ENCODE peak calls at places on chromosomes 6 and 20, in seven cellular contexts. One of them, this sample, is unnamed.
A peak's percentile ranks its signal among the peaks of the same experiment; 100 is the strongest.

GRCh38 chr6:119129148-119129967 is 50.9 kb upstream of the FAM184A start:
- DNase-seq in upper lobe of right lung: no peak
- DNase-seq in left ventricle myocardium inferior: no peak
- DNase-seq in H9: peak; percentile 42
- DNase-seq in sigmoid colon: no peak
- DNase-seq in heart left ventricle: no peak
- DNase-seq in SJSA1: peak; percentile 59
- DNase-seq in this sample: peak; percentile 39

GRCh38 chr20:11902264-11902663 is 15.4 kb upstream of the BTBD3 start:
- DNase-seq in sigmoid colon: no peak
- DNase-seq in heart left ventricle: no peak
- DNase-seq in left ventricle myocardium inferior: no peak
- DNase-seq in H9: no peak
- DNase-seq in SJSA1: peak; percentile 31
- DNase-seq in upper lobe of right lung: no peak
- DNase-seq in this sample: no peak

GRCh38 chr20:41654884-41655283 is 36.7 kb upstream of the CHD6 start:
- DNase-seq in sigmoid colon: no peak
- DNase-seq in SJSA1: no peak
- DNase-seq in left ventricle myocardium inferior: no peak
- DNase-seq in heart left ventricle: no peak
- DNase-seq in upper lobe of right lung: no peak
- DNase-seq in H9: peak; percentile 63
- DNase-seq in this sample: no peak

GRCh38 chr6:51292659-51293058 is 474.0 kb downstream of the TFAP2B start:
- DNase-seq in left ventricle myocardium inferior: no peak
- DNase-seq in heart left ventricle: no peak
- DNase-seq in SJSA1: peak; percentile 61
- DNase-seq in sigmoid colon: no peak
- DNase-seq in upper lobe of right lung: no peak
- DNase-seq in H9: no peak
- DNase-seq in this sample: no peak

GRCh38 chr6:41475737-41476357 is 70.3 kb upstream of the FOXP4 start:
- DNase-seq in left ventricle myocardium inferior: no peak
- DNase-seq in heart left ventricle: no peak
- DNase-seq in H9: no peak
- DNase-seq in SJSA1: no peak
- DNase-seq in upper lobe of right lung: no peak
- DNase-seq in sigmoid colon: no peak
- DNase-seq in this sample: no peak

GRCh38 chr20:1879369-1879768 is 15.8 kb upstream of the SIRPA start:
- DNase-seq in upper lobe of right lung: no peak
- DNase-seq in SJSA1: no peak
- DNase-seq in heart left ventricle: no peak
- DNase-seq in sigmoid colon: no peak
- DNase-seq in left ventricle myocardium inferior: no peak
- DNase-seq in H9: no peak
- DNase-seq in this sample: no peak

GRCh38 chr20:48275325-48275724 is 490.0 kb upstream of the SULF2 start:
- DNase-seq in sigmoid colon: no peak
- DNase-seq in H9: no peak
- DNase-seq in upper lobe of right lung: no peak
- DNase-seq in SJSA1: no peak
- DNase-seq in left ventricle myocardium inferior: no peak
- DNase-seq in heart left ventricle: no peak
- DNase-seq in this sample: no peak

GRCh38 chr6:135251964-135252429 is 70.9 kb downstream of the MYB start:
- DNase-seq in left ventricle myocardium inferior: no peak
- DNase-seq in SJSA1: no peak
- DNase-seq in sigmoid colon: no peak
- DNase-seq in upper lobe of right lung: no peak
- DNase-seq in H9: no peak
- DNase-seq in heart left ventricle: no peak
- DNase-seq in this sample: no peak

GRCh38 chr20:1818247-1818840 is 76.9 kb upstream of the SIRPA start:
- DNase-seq in left ventricle myocardium inferior: no peak
- DNase-seq in H9: no peak
- DNase-seq in upper lobe of right lung: no peak
- DNase-seq in heart left ventricle: no peak
- DNase-seq in SJSA1: no peak
- DNase-seq in sigmoid colon: no peak
- DNase-seq in this sample: no peak

GRCh38 chr20:39070484-39071231 is 108.5 kb downstream of the DHX35 start:
- DNase-seq in SJSA1: no peak
- DNase-seq in heart left ventricle: no peak
- DNase-seq in H9: no peak
- DNase-seq in sigmoid colon: no peak
- DNase-seq in upper lobe of right lung: no peak
- DNase-seq in left ventricle myocardium inferior: no peak
- DNase-seq in this sample: no peak

GRCh38 chr6:137277971-137278602 is 58.9 kb upstream of the IFNGR1 start:
- DNase-seq in SJSA1: peak; percentile 81
- DNase-seq in left ventricle myocardium inferior: no peak
- DNase-seq in sigmoid colon: no peak
- DNase-seq in upper lobe of right lung: no peak
- DNase-seq in heart left ventricle: no peak
- DNase-seq in H9: peak; percentile 58
- DNase-seq in this sample: no peak

GRCh38 chr6:89925826-89926225 is 31.6 kb downstream of the GJA10 start:
- DNase-seq in H9: no peak
- DNase-seq in heart left ventricle: no peak
- DNase-seq in left ventricle myocardium inferior: no peak
- DNase-seq in sigmoid colon: no peak
- DNase-seq in upper lobe of right lung: no peak
- DNase-seq in SJSA1: no peak
- DNase-seq in this sample: no peak

GRCh38 chr6:16130932-16131387 is 2.1 kb downstream of the MYLIP start:
- DNase-seq in heart left ventricle: no peak
- DNase-seq in SJSA1: peak; percentile 55
- DNase-seq in sigmoid colon: no peak
- DNase-seq in left ventricle myocardium inferior: no peak
- DNase-seq in H9: no peak
- DNase-seq in upper lobe of right lung: no peak
- DNase-seq in this sample: peak; percentile 18

GRCh38 chr20:52405417-52405816 is 213.8 kb upstream of the ZFP64 start:
- DNase-seq in heart left ventricle: no peak
- DNase-seq in upper lobe of right lung: no peak
- DNase-seq in H9: no peak
- DNase-seq in sigmoid colon: no peak
- DNase-seq in SJSA1: no peak
- DNase-seq in left ventricle myocardium inferior: no peak
- DNase-seq in this sample: no peak

GRCh38 chr20:38173237-38174156 is 8.4 kb upstream of the TGM2 start:
- DNase-seq in left ventricle myocardium inferior: peak; percentile 46
- DNase-seq in SJSA1: peak; percentile 70
- DNase-seq in heart left ventricle: no peak
- DNase-seq in H9: no peak
- DNase-seq in sigmoid colon: peak; percentile 67
- DNase-seq in upper lobe of right lung: peak; percentile 61
- DNase-seq in this sample: no peak

GRCh38 chr6:146901940-146902816 is 302.0 kb upstream of the STXBP5 start:
- DNase-seq in H9: no peak
- DNase-seq in upper lobe of right lung: no peak
- DNase-seq in SJSA1: no peak
- DNase-seq in sigmoid colon: no peak
- DNase-seq in left ventricle myocardium inferior: no peak
- DNase-seq in heart left ventricle: no peak
- DNase-seq in this sample: no peak

GRCh38 chr6:9581155-9581554 is 833.7 kb downstream of the TFAP2A start:
- DNase-seq in H9: no peak
- DNase-seq in heart left ventricle: no peak
- DNase-seq in left ventricle myocardium inferior: no peak
- DNase-seq in sigmoid colon: no peak
- DNase-seq in SJSA1: no peak
- DNase-seq in upper lobe of right lung: no peak
- DNase-seq in this sample: no peak
- H3K27ac ChIP-seq in H9: no peak overlapping the region
- H3K27ac ChIP-seq in heart left ventricle: no peak overlapping the region
- H3K27ac ChIP-seq in left ventricle myocardium inferior: no peak overlapping the region
- H3K27ac ChIP-seq in sigmoid colon: no peak overlapping the region
- H3K27ac ChIP-seq in SJSA1: no peak overlapping the region
- H3K27ac ChIP-seq in upper lobe of right lung: no peak overlapping the region
- H3K27ac ChIP-seq in this sample: no peak overlapping the region

GRCh38 chr6:38264605-38265004 is 375.1 kb downstream of the BTBD9 start:
- DNase-seq in heart left ventricle: no peak
- DNase-seq in H9: peak; percentile 36
- DNase-seq in SJSA1: no peak
- DNase-seq in left ventricle myocardium inferior: no peak
- DNase-seq in upper lobe of right lung: no peak
- DNase-seq in sigmoid colon: no peak
- DNase-seq in this sample: no peak
- H3K4me1 ChIP-seq in heart left ventricle: peaks cover 26% of the 10 kb centered on the region
- H3K4me1 ChIP-seq in H9: peaks cover 16% of the 10 kb centered on the region
- H3K4me1 ChIP-seq in SJSA1: peaks cover 65% of the 10 kb centered on the region
- H3K4me1 ChIP-seq in left ventricle myocardium inferior: peaks cover 43% of the 10 kb centered on the region
- H3K4me1 ChIP-seq in upper lobe of right lung: no peaks in the 10 kb centered on the region
- H3K4me1 ChIP-seq in sigmoid colon: peaks cover 22% of the 10 kb centered on the region
- H3K4me1 ChIP-seq in this sample: peaks cover 2% of the 10 kb centered on the region

GRCh38 chr6:18491303-18492090 is 104.3 kb downstream of the RNF144B start:
- DNase-seq in heart left ventricle: no peak
- DNase-seq in sigmoid colon: no peak
- DNase-seq in upper lobe of right lung: no peak
- DNase-seq in H9: no peak
- DNase-seq in SJSA1: peak; percentile 96
- DNase-seq in left ventricle myocardium inferior: no peak
- DNase-seq in this sample: no peak

GRCh38 chr6:18495236-18495635 is 108.1 kb downstream of the RNF144B start:
- DNase-seq in H9: no peak
- DNase-seq in SJSA1: no peak
- DNase-seq in sigmoid colon: no peak
- DNase-seq in left ventricle myocardium inferior: no peak
- DNase-seq in upper lobe of right lung: no peak
- DNase-seq in heart left ventricle: no peak
- DNase-seq in this sample: no peak

GRCh38 chr6:18493421-18493891 is 106.3 kb downstream of the RNF144B start:
- DNase-seq in heart left ventricle: no peak
- DNase-seq in upper lobe of right lung: no peak
- DNase-seq in H9: no peak
- DNase-seq in SJSA1: no peak
- DNase-seq in sigmoid colon: no peak
- DNase-seq in left ventricle myocardium inferior: no peak
- DNase-seq in this sample: no peak

GRCh38 chr6:18496462-18496861 is 109.3 kb downstream of the RNF144B start:
- DNase-seq in upper lobe of right lung: no peak
- DNase-seq in left ventricle myocardium inferior: no peak
- DNase-seq in heart left ventricle: no peak
- DNase-seq in SJSA1: no peak
- DNase-seq in sigmoid colon: no peak
- DNase-seq in H9: no peak
- DNase-seq in this sample: no peak

GRCh38 chr6:18492957-18493356 is 105.8 kb downstream of the RNF144B start:
- DNase-seq in left ventricle myocardium inferior: no peak
- DNase-seq in heart left ventricle: no peak
- DNase-seq in H9: no peak
- DNase-seq in SJSA1: no peak
- DNase-seq in sigmoid colon: no peak
- DNase-seq in upper lobe of right lung: no peak
- DNase-seq in this sample: no peak
- H3K27ac ChIP-seq in left ventricle myocardium inferior: no peak overlapping the region
- H3K27ac ChIP-seq in heart left ventricle: no peak overlapping the region
- H3K27ac ChIP-seq in H9: no peak overlapping the region
- H3K27ac ChIP-seq in SJSA1: no peak overlapping the region
- H3K27ac ChIP-seq in sigmoid colon: no peak overlapping the region
- H3K27ac ChIP-seq in upper lobe of right lung: peak overlapping the region; percentile 42
- H3K27ac ChIP-seq in this sample: no peak overlapping the region

GRCh38 chr20:43248341-43248740 is 58.6 kb upstream of the PTPRT start:
- DNase-seq in upper lobe of right lung: no peak
- DNase-seq in sigmoid colon: no peak
- DNase-seq in heart left ventricle: no peak
- DNase-seq in SJSA1: no peak
- DNase-seq in left ventricle myocardium inferior: no peak
- DNase-seq in H9: no peak
- DNase-seq in this sample: no peak

GRCh38 chr20:43243672-43244269 is 54.1 kb upstream of the PTPRT start:
- DNase-seq in left ventricle myocardium inferior: no peak
- DNase-seq in heart left ventricle: no peak
- DNase-seq in sigmoid colon: no peak
- DNase-seq in upper lobe of right lung: no peak
- DNase-seq in SJSA1: no peak
- DNase-seq in H9: peak; percentile 53
- DNase-seq in this sample: no peak

GRCh38 chr20:43244647-43245046 is 54.9 kb upstream of the PTPRT start:
- DNase-seq in sigmoid colon: no peak
- DNase-seq in SJSA1: no peak
- DNase-seq in upper lobe of right lung: no peak
- DNase-seq in left ventricle myocardium inferior: no peak
- DNase-seq in heart left ventricle: no peak
- DNase-seq in H9: no peak
- DNase-seq in this sample: no peak

DNA sequence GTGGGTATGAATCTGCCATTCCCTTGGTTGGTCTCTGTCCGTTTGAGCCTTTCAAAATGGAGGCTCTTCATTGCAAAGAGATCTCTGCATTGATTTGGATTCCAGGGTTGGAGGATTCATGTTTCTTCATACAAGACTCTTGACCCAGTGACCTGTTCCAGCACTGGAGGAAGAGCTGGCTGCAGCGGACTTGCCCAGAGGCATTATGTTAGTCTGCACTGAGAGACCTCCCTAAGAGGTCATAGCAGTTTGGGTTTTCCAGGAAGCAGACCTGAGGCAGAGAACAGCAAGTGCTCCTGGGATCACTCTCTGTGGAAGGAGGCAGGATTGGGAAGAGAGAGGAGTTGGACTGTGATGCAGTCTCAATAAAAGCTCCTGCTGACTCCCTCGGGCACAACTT is 57.7 kb upstream of the PTPRT start:
- DNase-seq in sigmoid colon: no peak
- DNase-seq in heart left ventricle: no peak
- DNase-seq in H9: no peak
- DNase-seq in left ventricle myocardium inferior: no peak
- DNase-seq in upper lobe of right lung: no peak
- DNase-seq in SJSA1: no peak
- DNase-seq in this sample: no peak
- H3K4me1 ChIP-seq in sigmoid colon: no peaks in the 10 kb centered on the region
- H3K4me1 ChIP-seq in heart left ventricle: no peaks in the 10 kb centered on the region
- H3K4me1 ChIP-seq in H9: no peaks in the 10 kb centered on the region
- H3K4me1 ChIP-seq in left ventricle myocardium inferior: no peaks in the 10 kb centered on the region
- H3K4me1 ChIP-seq in upper lobe of right lung: no peaks in the 10 kb centered on the region
- H3K4me1 ChIP-seq in SJSA1: no peaks in the 10 kb centered on the region
- H3K4me1 ChIP-seq in this sample: peaks cover 2% of the 10 kb centered on the region

GRCh38 chr6:29649701-29650673 is 6.9 kb upstream of the MOG start:
- DNase-seq in left ventricle myocardium inferior: peak; percentile 97
- DNase-seq in SJSA1: peak; percentile 92
- DNase-seq in heart left ventricle: peak; percentile 98
- DNase-seq in H9: peak; percentile 98
- DNase-seq in upper lobe of right lung: peak; percentile 97
- DNase-seq in sigmoid colon: peak; percentile 99
- DNase-seq in this sample: peak; percentile 99
- H3K27ac ChIP-seq in left ventricle myocardium inferior: peak overlapping the region; percentile 94
- H3K27ac ChIP-seq in SJSA1: no peak overlapping the region
- H3K27ac ChIP-seq in heart left ventricle: peak overlapping the region; percentile 98
- H3K27ac ChIP-seq in H9: peak overlapping the region; percentile 27
- H3K27ac ChIP-seq in upper lobe of right lung: peak overlapping the region; percentile 92
- H3K27ac ChIP-seq in sigmoid colon: peak overlapping the region; percentile 94
- H3K27ac ChIP-seq in this sample: no peak overlapping the region